ENCODE peak calls at places on chromosomes 16 and 17, in five cellular contexts. T is A549, B is K562, Y is SK-N-SH, E is GM12878. S is an unnamed sample.

GRCh38 chr17:73490851-73491250 is 153.4 kb downstream of the SDK2 start:
- DNase-seq in T (no peak), B (no peak), Y (no peak), E (no peak), S (no peak)

GRCh38 chr17:22470411-22471175 is 778.3 kb downstream of the KCNJ18 start:
- DNase-seq in T (no peak), B (no peak), Y (no peak), E (no peak), S (no peak)

GRCh38 chr16:72493681-72494415 is 321.9 kb upstream of the PMFBP1 start:
- DNase-seq in T (no peak), B (no peak), Y (no peak), E (no peak), S (peak; percentile 65)

GRCh38 chr16:10878644-10879498 is 1.9 kb downstream of the CIITA start:
- DNase-seq in T (no peak), B (no peak), Y (peak; percentile 70), E (no peak), S (peak; percentile 19)

GRCh38 chr17:45131616-45132301 is 556 bp downstream of the PLCD3 start:
- DNase-seq in T (peak; percentile 61), B (peak; percentile 65), Y (peak; percentile 87), E (no peak), S (no peak)

GRCh38 chr17:22507823-22508222 is 815.5 kb downstream of the KCNJ18 start:
- DNase-seq in T (peak; percentile 41), B (no peak), Y (no peak), E (no peak), S (no peak)

GRCh38 chr16:68265078-68265925 is 976 bp downstream of the SLC7A6 start:
- DNase-seq in T (peak; percentile 91), B (peak; percentile 42), Y (peak; percentile 56), E (no peak), S (peak; percentile 69)

GRCh38 chr17:82022310-82022980 is at the start of gene CENPX:
- DNase-seq in T (no peak), B (no peak), Y (no peak), E (no peak), S (no peak)

GRCh38 chr16:84543931-84544776 is 39.7 kb upstream of the MEAK7 start:
- DNase-seq in T (no peak), B (no peak), Y (no peak), E (no peak), S (peak; percentile 28)

GRCh38 chr16:31458073-31458834 is 1.0 kb upstream of the ARMC5 start:
- DNase-seq in T (peak; percentile 60), B (peak; percentile 56), Y (peak; percentile 58), E (no peak), S (peak; percentile 45)

GRCh38 chr16:55832788-55833583 is at the start of gene CES1:
- DNase-seq in T (peak; percentile 34), B (no peak), Y (no peak), E (no peak), S (no peak)

GRCh38 chr17:17494499-17495447 is 1.4 kb downstream of the RASD1 start:
- DNase-seq in T (no peak), B (no peak), Y (no peak), E (no peak), S (peak; percentile 37)

GRCh38 chr17:74545456-74546230 is at the start of gene CD300C:
- DNase-seq in T (no peak), B (no peak), Y (no peak), E (no peak), S (no peak)

GRCh38 chr17:75647921-75648320 is 14.7 kb downstream of the SMIM5 start:
- DNase-seq in T (no peak), B (no peak), Y (no peak), E (no peak), S (no peak)

GRCh38 chr16:69514366-69514765 is 51.4 kb upstream of the NFAT5 start:
- DNase-seq in T (no peak), B (no peak), Y (no peak), E (no peak), S (no peak)

GRCh38 chr17:7478276-7479138 is 924 bp downstream of the ZBTB4 start:
- DNase-seq in T (peak; percentile 50), B (peak; percentile 67), Y (peak; percentile 88), E (no peak), S (peak; percentile 18)

GRCh38 chr16:27689711-27690110 is 139.8 kb downstream of the KATNIP start:
- DNase-seq in T (no peak), B (no peak), Y (no peak), E (no peak), S (peak; percentile 53)

GRCh38 chr16:11596572-11597226 is 10.0 kb upstream of the LITAF start:
- DNase-seq in T (no peak), B (no peak), Y (no peak), E (no peak), S (no peak)

GRCh38 chr17:6496116-6496481 is 51.8 kb downstream of the PIMREG start:
- DNase-seq in T (no peak), B (no peak), Y (no peak), E (no peak), S (no peak)

GRCh38 chr17:12765544-12765943 is 23.8 kb upstream of the ARHGAP44 start:
- DNase-seq in T (peak; percentile 74), B (peak; percentile 6), Y (no peak), E (no peak), S (peak; percentile 96)

GRCh38 chr17:4973431-4973830 is 5.8 kb upstream of the SPAG7 start:
- DNase-seq in T (no peak), B (no peak), Y (no peak), E (no peak), S (no peak)

GRCh38 chr17:82105882-82106696 is 8.1 kb upstream of the FASN start:
- DNase-seq in T (peak; percentile 82), B (peak; percentile 67), Y (peak; percentile 97), E (peak; percentile 51), S (peak; percentile 37)

GRCh38 chr16:88926374-88926990 is 50.5 kb downstream of the CBFA2T3 start:
- DNase-seq in T (no peak), B (no peak), Y (no peak), E (no peak), S (no peak)

GRCh38 chr17:82384730-82385429 is 13.3 kb downstream of the UTS2R start:
- DNase-seq in T (peak; percentile 60), B (peak; percentile 43), Y (peak; percentile 59), E (no peak), S (peak; percentile 41)

GRCh38 chr16:4918790-4919210 is 18.1 kb downstream of the PPL start:
- DNase-seq in T (no peak), B (no peak), Y (no peak), E (no peak), S (no peak)

GRCh38 chr16:71777329-71777728 is 31.3 kb downstream of the AP1G1 start:
- DNase-seq in T (no peak), B (no peak), Y (no peak), E (no peak), S (no peak)

GRCh38 chr17:82296511-82297279 is 20.7 kb downstream of the CD7 start:
- DNase-seq in T (no peak), B (no peak), Y (no peak), E (no peak), S (no peak)

GRCh38 chr16:49928176-49928892 is 72.4 kb upstream of the ZNF423 start:
- DNase-seq in T (no peak), B (no peak), Y (no peak), E (no peak), S (no peak)

GRCh38 chr16:89145406-89146161 is 26.0 kb upstream of the CDH15 start:
- DNase-seq in T (no peak), B (no peak), Y (no peak), E (no peak), S (no peak)

GRCh38 chr16:23537390-23537789 is 19.8 kb downstream of the EARS2 start:
- DNase-seq in T (no peak), B (no peak), Y (no peak), E (no peak), S (no peak)

DNA sequence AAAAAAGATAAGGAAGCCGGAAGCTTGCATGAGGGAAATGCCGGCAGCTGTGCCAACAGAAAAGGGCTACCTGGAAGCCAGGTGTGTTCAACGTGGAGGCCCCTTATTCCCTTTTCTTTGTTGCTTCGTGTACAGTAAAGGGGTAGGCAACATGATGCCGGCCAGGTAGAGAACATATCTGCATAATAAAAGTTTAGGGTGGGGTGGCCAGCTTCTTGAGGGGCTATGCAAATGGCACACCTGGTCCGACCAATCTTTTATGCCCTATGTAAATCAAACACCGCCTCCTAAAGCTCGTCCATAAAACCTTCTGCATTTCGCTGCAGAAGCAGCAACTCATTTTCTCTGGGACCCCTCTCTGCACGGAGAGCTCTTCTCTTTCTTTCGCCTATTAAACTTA is 911.6 kb downstream of the KCNJ2 start:
- DNase-seq in T (no peak), B (no peak), Y (no peak), E (no peak), S (no peak)
- TF ChIP-seq RAD21 in T (no peak), B (no peak), Y (no peak), E (no peak), S (no peak)

DNA sequence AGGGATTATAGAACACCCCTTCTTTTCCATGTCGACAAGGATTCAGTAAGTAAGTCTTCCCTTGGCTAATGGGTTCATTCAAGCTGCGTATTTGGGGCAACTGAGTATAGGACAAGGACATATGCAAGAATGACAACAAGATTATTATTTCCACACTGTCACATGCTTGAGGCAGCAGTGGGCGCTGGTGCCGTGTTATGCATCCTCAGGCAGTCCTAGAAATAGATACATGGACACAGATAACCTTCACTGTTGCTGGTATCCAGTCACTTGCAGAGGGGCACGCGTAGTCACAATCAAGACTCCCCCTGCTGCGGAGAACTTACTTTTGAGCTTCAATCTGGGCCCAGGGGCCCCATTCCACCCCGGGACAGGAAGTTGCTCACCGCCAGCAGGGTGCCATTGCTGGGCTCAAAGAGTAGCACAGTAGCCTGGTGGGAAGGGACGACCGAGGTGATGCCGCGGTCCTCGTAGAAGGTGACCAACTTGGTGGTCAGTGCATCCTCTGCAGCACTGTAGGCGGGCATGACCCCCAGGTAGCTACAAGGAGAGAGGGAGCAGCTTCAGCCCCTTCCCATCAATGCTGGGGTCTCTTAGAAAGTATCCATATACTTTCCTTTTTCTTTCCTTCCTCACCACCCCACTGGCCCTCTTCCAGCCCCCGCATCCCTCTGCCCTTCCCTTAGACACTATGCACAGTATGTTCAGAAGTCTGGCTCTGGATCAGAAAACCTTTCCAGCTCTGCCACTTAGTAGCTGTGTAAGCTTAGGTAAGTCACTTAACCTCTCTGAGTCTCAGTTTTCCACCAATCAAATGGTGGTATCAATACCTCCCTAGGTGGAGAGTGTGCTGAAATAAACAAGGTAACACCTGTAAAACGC is 804 bp downstream of the CRYM start:
- DNase-seq in T (no peak), B (no peak), Y (no peak), E (no peak), S (no peak)
- H3K4me3 ChIP-seq in T (peak overlapping the region; percentile 54), B (peak overlapping the region; percentile 36), Y (peak overlapping the region; percentile 57), E (peak overlapping the region; percentile 50), S (no peak overlapping the region)

GRCh38 chr17:39591958-39592954 is 15.5 kb downstream of the NEUROD2 start:
- DNase-seq in T (peak; percentile 64), B (peak; percentile 66), Y (peak; percentile 62), E (no peak), S (peak; percentile 50)
- TF ChIP-seq RCOR1 in T (no peak), B (no peak), Y (no peak), E (no peak), S (no peak)

GRCh38 chr17:40058865-40059264 is 3.9 kb upstream of the THRA start:
- DNase-seq in T (no peak), B (no peak), Y (no peak), E (no peak), S (no peak)

GRCh38 chr17:40061532-40062038 is 1.2 kb upstream of the THRA start:
- DNase-seq in T (no peak), B (no peak), Y (no peak), E (no peak), S (no peak)

GRCh38 chr17:40058151-40058784 is 4.1 kb upstream of the MED24 start:
- DNase-seq in T (no peak), B (no peak), Y (no peak), E (no peak), S (peak; percentile 46)

GRCh38 chr17:40060887-40061480 is 1.8 kb upstream of the THRA start:
- DNase-seq in T (no peak), B (no peak), Y (no peak), E (no peak), S (no peak)

GRCh38 chr17:40059729-40060475 is 2.9 kb upstream of the THRA start:
- DNase-seq in T (no peak), B (no peak), Y (no peak), E (no peak), S (no peak)
- TF ChIP-seq RAD21 in T (no peak), B (no peak), Y (no peak), E (no peak), S (no peak)

S was measured in IMR-90.